ENCODE peak calls at places on chromosomes 5 and 9, in seven cellular contexts. E is foreskin keratinocyte, J is cardiac muscle cell, Y is aorta, K is spleen, W is fibroblast of lung, T is A549. M is an unnamed sample.

GRCh38 chr9:108855888-108856287 is at the start of gene ACTL7B:
- DNase-seq in E (no peak), J (no peak), Y (no peak), K (no peak), W (no peak), T (no peak), M (no peak)

GRCh38 chr5:33936004-33936380 is 194 bp upstream of the RXFP3 start:
- DNase-seq in E (peak), J (peak), Y (peak), K (no peak), W (peak), T (peak), M (no peak)

GRCh38 chr9:33676746-33677505 is 118.4 kb upstream of the PRSS3 start:
- DNase-seq in E (peak), J (peak), Y (peak), K (peak), W (peak), T (peak), M (no peak)

GRCh38 chr5:139277171-139277570 is 16.4 kb upstream of the MATR3 start:
- DNase-seq in E (no peak), J (no peak), Y (no peak), K (no peak), W (no peak), T (no peak), M (no peak)

GRCh38 chr9:17862081-17862480 is 283.2 kb downstream of the SH3GL2 start:
- DNase-seq in E (no peak), J (no peak), Y (no peak), K (no peak), W (no peak), T (no peak), M (no peak)

GRCh38 chr5:126757713-126758357 is 19.1 kb upstream of the LMNB1 start:
- DNase-seq in E (no peak), J (no peak), Y (no peak), K (no peak), W (no peak), T (no peak), M (no peak)

GRCh38 chr5:93184041-93184440 is 397.0 kb downstream of the NR2F1-AS1 start:
- DNase-seq in E (no peak), J (no peak), Y (no peak), K (no peak), W (no peak), T (no peak), M (no peak)

GRCh38 chr9:131185924-131186323 is 60.5 kb downstream of the NUP214 start:
- DNase-seq in E (no peak), J (no peak), Y (no peak), K (no peak), W (no peak), T (no peak), M (no peak)

GRCh38 chr5:56011835-56012234 is 17.1 kb upstream of the IL6ST start:
- DNase-seq in E (peak), J (peak), Y (no peak), K (no peak), W (peak), T (no peak), M (no peak)

GRCh38 chr9:137270929-137271695 is 6.4 kb upstream of the TOR4A start:
- DNase-seq in E (no peak), J (no peak), Y (no peak), K (peak), W (no peak), T (no peak), M (no peak)
- H3K27ac ChIP-seq in E (no peak), J (peak), Y (no peak), K (no peak), W (no peak), T (no peak), M (no peak)

GRCh38 chr5:32261198-32261597 is 51.5 kb downstream of the MTMR12 start:
- DNase-seq in E (no peak), J (no peak), Y (no peak), K (no peak), W (no peak), T (no peak), M (no peak)

GRCh38 chr5:32259033-32259432 is 53.7 kb downstream of the MTMR12 start:
- DNase-seq in E (no peak), J (no peak), Y (no peak), K (no peak), W (no peak), T (no peak), M (no peak)

GRCh38 chr5:32264954-32265572 is 47.7 kb downstream of the MTMR12 start:
- DNase-seq in E (no peak), J (no peak), Y (no peak), K (no peak), W (no peak), T (no peak), M (no peak)

GRCh38 chr5:32265902-32266301 is 46.8 kb downstream of the MTMR12 start:
- DNase-seq in E (no peak), J (no peak), Y (no peak), K (no peak), W (no peak), T (no peak), M (no peak)

DNA sequence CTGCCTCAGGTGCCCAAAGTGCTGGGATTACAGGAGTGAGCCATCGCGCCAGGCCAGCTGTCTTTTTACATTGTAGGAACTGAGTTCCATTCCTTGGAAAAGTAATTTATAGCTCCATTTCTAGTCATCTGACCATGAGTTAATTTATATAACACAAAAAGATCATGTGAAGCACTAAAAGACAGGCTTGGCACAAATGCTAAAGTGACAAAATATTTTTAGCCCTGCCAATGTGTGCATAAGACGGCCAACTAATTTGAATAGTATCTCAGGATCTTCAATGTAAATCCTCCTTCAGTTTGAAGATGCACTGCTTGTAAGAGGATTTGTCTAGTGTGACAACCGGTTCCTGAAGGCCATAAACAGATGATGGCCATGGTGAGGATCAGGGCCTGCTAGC is 49.1 kb downstream of the MTMR12 start:
- DNase-seq in E (no peak), J (no peak), Y (no peak), K (no peak), W (no peak), T (no peak), M (no peak)
- H3K27ac ChIP-seq in E (no peak), J (no peak), Y (no peak), K (no peak), W (no peak), T (no peak), M (no peak)

GRCh38 chr9:37752646-37753488 is 738 bp upstream of the TRMT10B start:
- DNase-seq in E (no peak), J (no peak), Y (no peak), K (no peak), W (no peak), T (no peak), M (no peak)
- H3K27ac ChIP-seq in E (no peak), J (no peak), Y (no peak), K (peak), W (no peak), T (peak), M (no peak)

GRCh38 chr9:136643596-136644342 is 18.9 kb upstream of the EGFL7 start:
- DNase-seq in E (no peak), J (no peak), Y (peak), K (peak), W (no peak), T (no peak), M (no peak)
- H3K27ac ChIP-seq in E (no peak), J (no peak), Y (no peak), K (peak), W (no peak), T (peak), M (no peak)

GRCh38 chr5:8517461-8517860 is 648.5 kb downstream of the MTRR start:
- DNase-seq in E (peak), J (peak), Y (no peak), K (no peak), W (peak), T (no peak), M (no peak)
- H3K27ac ChIP-seq in E (no peak), J (no peak), Y (no peak), K (no peak), W (no peak), T (no peak), M (no peak)

GRCh38 chr5:131575660-131576227 is 59.3 kb downstream of the RAPGEF6 start:
- DNase-seq in E (no peak), J (no peak), Y (no peak), K (no peak), W (no peak), T (no peak), M (no peak)

GRCh38 chr5:131581710-131582109 is 53.3 kb downstream of the RAPGEF6 start:
- DNase-seq in E (no peak), J (no peak), Y (no peak), K (no peak), W (no peak), T (no peak), M (no peak)

DNA sequence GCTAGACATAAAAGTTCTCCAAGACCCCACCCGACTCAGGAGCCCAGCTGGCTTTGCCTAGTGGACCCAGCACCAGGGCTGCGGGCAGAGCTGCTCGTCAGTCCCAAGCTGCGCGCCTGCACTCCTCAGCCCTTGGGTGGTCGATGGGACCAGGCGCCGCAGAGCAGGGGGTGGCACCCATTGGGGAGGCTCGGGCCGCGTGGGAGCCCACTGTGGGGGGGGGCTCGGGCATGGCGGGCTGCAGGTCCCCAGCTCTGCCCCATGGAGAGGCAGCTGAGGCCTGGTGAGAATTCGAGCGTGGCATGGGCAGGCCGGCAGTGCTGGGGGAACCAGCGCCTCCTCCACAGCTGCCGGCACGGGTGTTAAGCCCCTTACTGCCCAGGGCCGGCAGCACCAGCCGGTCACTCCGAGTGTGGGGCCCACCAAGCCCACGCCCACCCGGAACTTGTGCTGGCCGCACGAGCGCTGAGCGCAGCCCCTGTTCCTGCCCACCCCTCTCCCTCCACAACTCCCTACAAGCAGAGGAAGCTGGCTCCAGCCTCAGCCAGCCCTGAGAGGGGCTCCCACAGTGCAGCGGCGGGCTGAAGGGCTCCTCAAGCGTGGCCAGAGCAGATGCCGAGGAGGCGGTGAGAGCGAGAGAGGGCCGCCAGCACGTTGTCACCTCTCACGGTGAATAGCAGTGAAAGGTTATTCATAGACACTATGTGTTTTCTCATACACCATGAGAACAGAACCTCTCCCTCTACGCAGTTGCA is 54.9 kb downstream of the RAPGEF6 start:
- DNase-seq in E (no peak), J (no peak), Y (no peak), K (no peak), W (no peak), T (no peak), M (no peak)
- H3K27ac ChIP-seq in E (no peak), J (no peak), Y (no peak), K (no peak), W (no peak), T (no peak), M (no peak)

DNA sequence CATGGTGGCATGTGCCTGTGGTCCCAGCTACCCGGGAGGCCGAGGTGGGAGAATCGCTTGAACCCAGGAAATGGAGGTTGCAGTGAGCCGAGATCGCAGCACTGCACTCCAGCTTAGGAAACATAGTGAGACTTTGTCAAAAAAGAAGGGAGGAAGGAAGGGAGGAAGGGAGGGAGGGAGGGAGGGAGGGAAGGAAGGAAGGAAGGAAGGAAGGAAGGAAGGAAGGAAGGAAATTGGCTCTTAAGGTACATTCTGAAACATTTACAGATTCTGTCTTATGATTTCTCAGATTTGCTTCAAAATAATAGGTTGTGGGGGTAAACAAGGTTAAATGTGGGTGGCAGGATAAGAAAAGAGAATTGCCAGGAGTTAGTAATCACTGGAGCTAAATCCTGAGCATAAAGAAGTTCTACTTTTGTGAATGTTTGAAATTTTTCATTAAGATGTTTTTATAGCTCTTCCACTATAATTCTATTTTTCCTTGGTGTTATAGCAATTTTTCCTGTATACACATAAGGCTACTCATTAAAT is 2.1 kb upstream of the UGT3A2 start:
- DNase-seq in E (no peak), J (no peak), Y (no peak), K (no peak), W (no peak), T (no peak), M (no peak)
- H3K27ac ChIP-seq in E (no peak), J (no peak), Y (no peak), K (no peak), W (no peak), T (no peak), M (no peak)

GRCh38 chr5:169004551-169004950 is 296.4 kb downstream of the SLIT3 start:
- DNase-seq in E (peak), J (no peak), Y (no peak), K (no peak), W (no peak), T (no peak), M (no peak)
- H3K27ac ChIP-seq in E (no peak), J (no peak), Y (no peak), K (no peak), W (no peak), T (peak), M (no peak)

M was measured in epithelial cell of prostate.